ENCODE peak calls at places on chromosome 4, in six cellular contexts. One of them, this sample, is unnamed.

GRCh38 chr4:93748943-93749342 is 79.6 kb upstream of the ATOH1 start:
- DNase-seq in GDM1: no peak
- DNase-seq in activated B cell treated with CpG ODN at 0.5 μM for 24 hours: no peak
- DNase-seq in skeletal muscle cell: no peak
- DNase-seq in mesothelial cell of epicardium: no peak
- DNase-seq in GM23248: no peak
- DNase-seq in this sample: no peak

GRCh38 chr4:151488968-151489367 is 80.0 kb downstream of the FHIP1A start:
- DNase-seq in mesothelial cell of epicardium: no peak
- DNase-seq in GM23248: no peak
- DNase-seq in GDM1: no peak
- DNase-seq in skeletal muscle cell: no peak
- DNase-seq in activated B cell treated with CpG ODN at 0.5 μM for 24 hours: no peak
- DNase-seq in this sample: no peak

GRCh38 chr4:17238633-17239032 is 273.3 kb downstream of the QDPR start:
- DNase-seq in GM23248: no peak
- DNase-seq in GDM1: no peak
- DNase-seq in skeletal muscle cell: no peak
- DNase-seq in activated B cell treated with CpG ODN at 0.5 μM for 24 hours: no peak
- DNase-seq in mesothelial cell of epicardium: no peak
- DNase-seq in this sample: no peak

GRCh38 chr4:140637836-140638235 is 69.1 kb upstream of the UCP1 start:
- DNase-seq in mesothelial cell of epicardium: no peak
- DNase-seq in GDM1: peak
- DNase-seq in skeletal muscle cell: no peak
- DNase-seq in GM23248: peak
- DNase-seq in activated B cell treated with CpG ODN at 0.5 μM for 24 hours: no peak
- DNase-seq in this sample: peak

GRCh38 chr4:99300934-99301333 is 10.1 kb upstream of the ADH1A start:
- DNase-seq in GM23248: peak
- DNase-seq in mesothelial cell of epicardium: peak
- DNase-seq in GDM1: no peak
- DNase-seq in skeletal muscle cell: peak
- DNase-seq in activated B cell treated with CpG ODN at 0.5 μM for 24 hours: no peak
- DNase-seq in this sample: peak

GRCh38 chr4:184317234-184317918 is 99.7 kb upstream of the ENPP6 start:
- DNase-seq in GDM1: no peak
- DNase-seq in GM23248: no peak
- DNase-seq in activated B cell treated with CpG ODN at 0.5 μM for 24 hours: no peak
- DNase-seq in skeletal muscle cell: no peak
- DNase-seq in mesothelial cell of epicardium: no peak
- DNase-seq in this sample: no peak

GRCh38 chr4:184476660-184477059 is 2.3 kb upstream of the IRF2 start:
- DNase-seq in GDM1: no peak
- DNase-seq in skeletal muscle cell: no peak
- DNase-seq in mesothelial cell of epicardium: no peak
- DNase-seq in activated B cell treated with CpG ODN at 0.5 μM for 24 hours: no peak
- DNase-seq in GM23248: no peak
- DNase-seq in this sample: no peak

GRCh38 chr4:121936101-121936500 is 15.8 kb downstream of the TRPC3 start:
- DNase-seq in GDM1: no peak
- DNase-seq in activated B cell treated with CpG ODN at 0.5 μM for 24 hours: no peak
- DNase-seq in mesothelial cell of epicardium: no peak
- DNase-seq in skeletal muscle cell: no peak
- DNase-seq in GM23248: no peak
- DNase-seq in this sample: peak

GRCh38 chr4:166202991-166203390 is 330.0 kb downstream of the TLL1 start:
- DNase-seq in skeletal muscle cell: no peak
- DNase-seq in GDM1: no peak
- DNase-seq in mesothelial cell of epicardium: no peak
- DNase-seq in activated B cell treated with CpG ODN at 0.5 μM for 24 hours: no peak
- DNase-seq in GM23248: no peak
- DNase-seq in this sample: no peak

GRCh38 chr4:4995103-4995761 is 24.0 kb downstream of the CYTL1 start:
- DNase-seq in activated B cell treated with CpG ODN at 0.5 μM for 24 hours: peak
- DNase-seq in skeletal muscle cell: no peak
- DNase-seq in GM23248: peak
- DNase-seq in mesothelial cell of epicardium: no peak
- DNase-seq in GDM1: peak
- DNase-seq in this sample: peak

GRCh38 chr4:111519683-111520082 is 625.6 kb upstream of the FAM241A start:
- DNase-seq in GM23248: no peak
- DNase-seq in GDM1: no peak
- DNase-seq in skeletal muscle cell: no peak
- DNase-seq in mesothelial cell of epicardium: no peak
- DNase-seq in activated B cell treated with CpG ODN at 0.5 μM for 24 hours: no peak
- DNase-seq in this sample: no peak

GRCh38 chr4:146224331-146224966 is 10.1 kb downstream of the REELD1 start:
- DNase-seq in skeletal muscle cell: no peak
- DNase-seq in GM23248: peak
- DNase-seq in GDM1: no peak
- DNase-seq in activated B cell treated with CpG ODN at 0.5 μM for 24 hours: no peak
- DNase-seq in mesothelial cell of epicardium: no peak
- DNase-seq in this sample: no peak

GRCh38 chr4:172543249-172543648 is 625.4 kb upstream of the GALNT7 start:
- DNase-seq in GDM1: no peak
- DNase-seq in skeletal muscle cell: no peak
- DNase-seq in mesothelial cell of epicardium: no peak
- DNase-seq in GM23248: no peak
- DNase-seq in activated B cell treated with CpG ODN at 0.5 μM for 24 hours: no peak
- DNase-seq in this sample: no peak

GRCh38 chr4:61994036-61994435 is 793.9 kb downstream of the ADGRL3 start:
- DNase-seq in mesothelial cell of epicardium: no peak
- DNase-seq in activated B cell treated with CpG ODN at 0.5 μM for 24 hours: no peak
- DNase-seq in GDM1: no peak
- DNase-seq in GM23248: no peak
- DNase-seq in skeletal muscle cell: no peak
- DNase-seq in this sample: no peak

GRCh38 chr4:112063260-112063659 is 82.0 kb upstream of the FAM241A start:
- DNase-seq in GDM1: no peak
- DNase-seq in activated B cell treated with CpG ODN at 0.5 μM for 24 hours: no peak
- DNase-seq in skeletal muscle cell: no peak
- DNase-seq in GM23248: peak
- DNase-seq in mesothelial cell of epicardium: no peak
- DNase-seq in this sample: no peak

GRCh38 chr4:79367111-79367510 is 40.9 kb downstream of the GK2 start:
- DNase-seq in GDM1: no peak
- DNase-seq in GM23248: no peak
- DNase-seq in skeletal muscle cell: no peak
- DNase-seq in mesothelial cell of epicardium: no peak
- DNase-seq in activated B cell treated with CpG ODN at 0.5 μM for 24 hours: no peak
- DNase-seq in this sample: no peak

GRCh38 chr4:8284391-8284790 is 14.8 kb downstream of the HTRA3 start:
- DNase-seq in GDM1: no peak
- DNase-seq in activated B cell treated with CpG ODN at 0.5 μM for 24 hours: no peak
- DNase-seq in mesothelial cell of epicardium: no peak
- DNase-seq in GM23248: no peak
- DNase-seq in skeletal muscle cell: no peak
- DNase-seq in this sample: no peak

GRCh38 chr4:1563241-1563640 is 120.9 kb downstream of the FAM53A start:
- DNase-seq in skeletal muscle cell: no peak
- DNase-seq in GM23248: no peak
- DNase-seq in activated B cell treated with CpG ODN at 0.5 μM for 24 hours: no peak
- DNase-seq in GDM1: no peak
- DNase-seq in mesothelial cell of epicardium: no peak
- DNase-seq in this sample: no peak

GRCh38 chr4:2248821-2249261 is 6.9 kb upstream of the HAUS3 start:
- DNase-seq in GM23248: no peak
- DNase-seq in GDM1: no peak
- DNase-seq in activated B cell treated with CpG ODN at 0.5 μM for 24 hours: peak
- DNase-seq in mesothelial cell of epicardium: peak
- DNase-seq in skeletal muscle cell: no peak
- DNase-seq in this sample: no peak

GRCh38 chr4:189021831-189022230 is 882.6 kb downstream of the TRIML1 start:
- DNase-seq in GM23248: peak
- DNase-seq in GDM1: no peak
- DNase-seq in activated B cell treated with CpG ODN at 0.5 μM for 24 hours: no peak
- DNase-seq in mesothelial cell of epicardium: no peak
- DNase-seq in skeletal muscle cell: peak
- DNase-seq in this sample: peak

GRCh38 chr4:2793920-2794706 is 1.2 kb downstream of the SH3BP2 start:
- DNase-seq in skeletal muscle cell: no peak
- DNase-seq in GDM1: no peak
- DNase-seq in mesothelial cell of epicardium: no peak
- DNase-seq in GM23248: peak
- DNase-seq in activated B cell treated with CpG ODN at 0.5 μM for 24 hours: no peak
- DNase-seq in this sample: peak

GRCh38 chr4:180923476-180923875 is 1319.7 kb upstream of the TENM3 start:
- DNase-seq in mesothelial cell of epicardium: no peak
- DNase-seq in GDM1: no peak
- DNase-seq in activated B cell treated with CpG ODN at 0.5 μM for 24 hours: no peak
- DNase-seq in skeletal muscle cell: peak
- DNase-seq in GM23248: peak
- DNase-seq in this sample: peak

GRCh38 chr4:159105063-159105414 is 2.2 kb downstream of the RAPGEF2 start:
- DNase-seq in activated B cell treated with CpG ODN at 0.5 μM for 24 hours: no peak
- DNase-seq in skeletal muscle cell: peak
- DNase-seq in mesothelial cell of epicardium: no peak
- DNase-seq in GM23248: peak
- DNase-seq in GDM1: no peak
- DNase-seq in this sample: peak

GRCh38 chr4:186942745-186943606 is 219.3 kb upstream of the FAT1 start:
- DNase-seq in skeletal muscle cell: no peak
- DNase-seq in mesothelial cell of epicardium: no peak
- DNase-seq in GDM1: no peak
- DNase-seq in activated B cell treated with CpG ODN at 0.5 μM for 24 hours: no peak
- DNase-seq in GM23248: peak
- DNase-seq in this sample: peak

GRCh38 chr4:8919651-8920288 is 48.1 kb upstream of the HMX1 start:
- DNase-seq in mesothelial cell of epicardium: no peak
- DNase-seq in GDM1: no peak
- DNase-seq in activated B cell treated with CpG ODN at 0.5 μM for 24 hours: no peak
- DNase-seq in skeletal muscle cell: no peak
- DNase-seq in GM23248: no peak
- DNase-seq in this sample: no peak

GRCh38 chr4:114599231-114600065 is 841 bp downstream of the UGT8 start:
- DNase-seq in activated B cell treated with CpG ODN at 0.5 μM for 24 hours: peak
- DNase-seq in GDM1: no peak
- DNase-seq in skeletal muscle cell: no peak
- DNase-seq in GM23248: peak
- DNase-seq in mesothelial cell of epicardium: no peak
- DNase-seq in this sample: no peak

GRCh38 chr4:185210102-185210981 is 944 bp downstream of the SNX25 start:
- DNase-seq in GDM1: no peak
- DNase-seq in skeletal muscle cell: no peak
- DNase-seq in mesothelial cell of epicardium: no peak
- DNase-seq in GM23248: peak
- DNase-seq in activated B cell treated with CpG ODN at 0.5 μM for 24 hours: peak
- DNase-seq in this sample: peak

GRCh38 chr4:7694256-7694775 is 245.3 kb downstream of the AFAP1 start:
- DNase-seq in activated B cell treated with CpG ODN at 0.5 μM for 24 hours: no peak
- DNase-seq in mesothelial cell of epicardium: no peak
- DNase-seq in skeletal muscle cell: no peak
- DNase-seq in GM23248: no peak
- DNase-seq in GDM1: no peak
- DNase-seq in this sample: no peak

GRCh38 chr4:21380861-21381260 is 567.7 kb downstream of the KCNIP4 start:
- DNase-seq in skeletal muscle cell: no peak
- DNase-seq in GM23248: no peak
- DNase-seq in activated B cell treated with CpG ODN at 0.5 μM for 24 hours: no peak
- DNase-seq in GDM1: no peak
- DNase-seq in mesothelial cell of epicardium: no peak
- DNase-seq in this sample: no peak

GRCh38 chr4:53005149-53005546 is 143.0 kb downstream of the RASL11B start:
- DNase-seq in GDM1: no peak
- DNase-seq in skeletal muscle cell: no peak
- DNase-seq in activated B cell treated with CpG ODN at 0.5 μM for 24 hours: no peak
- DNase-seq in mesothelial cell of epicardium: no peak
- DNase-seq in GM23248: no peak
- DNase-seq in this sample: no peak

GRCh38 chr4:170420255-170420693 is 330.5 kb upstream of the AADAT start:
- DNase-seq in GDM1: no peak
- DNase-seq in activated B cell treated with CpG ODN at 0.5 μM for 24 hours: no peak
- DNase-seq in skeletal muscle cell: peak
- DNase-seq in mesothelial cell of epicardium: no peak
- DNase-seq in GM23248: peak
- DNase-seq in this sample: no peak

GRCh38 chr4:184922301-184922700 is 96.0 kb upstream of the HELT start:
- DNase-seq in activated B cell treated with CpG ODN at 0.5 μM for 24 hours: no peak
- DNase-seq in GDM1: no peak
- DNase-seq in mesothelial cell of epicardium: no peak
- DNase-seq in skeletal muscle cell: no peak
- DNase-seq in GM23248: no peak
- DNase-seq in this sample: no peak

GRCh38 chr4:14254806-14255445 is 627.4 kb upstream of the BOD1L1 start:
- DNase-seq in GDM1: no peak
- DNase-seq in skeletal muscle cell: no peak
- DNase-seq in activated B cell treated with CpG ODN at 0.5 μM for 24 hours: no peak
- DNase-seq in mesothelial cell of epicardium: no peak
- DNase-seq in GM23248: no peak
- DNase-seq in this sample: no peak

GRCh38 chr4:101217353-101218031 is 129.8 kb downstream of the PPP3CA start:
- DNase-seq in activated B cell treated with CpG ODN at 0.5 μM for 24 hours: no peak
- DNase-seq in skeletal muscle cell: no peak
- DNase-seq in GM23248: peak
- DNase-seq in GDM1: no peak
- DNase-seq in mesothelial cell of epicardium: no peak
- DNase-seq in this sample: peak

GRCh38 chr4:101230806-101231426 is 116.4 kb downstream of the PPP3CA start:
- DNase-seq in GM23248: peak
- DNase-seq in activated B cell treated with CpG ODN at 0.5 μM for 24 hours: no peak
- DNase-seq in mesothelial cell of epicardium: no peak
- DNase-seq in GDM1: no peak
- DNase-seq in skeletal muscle cell: no peak
- DNase-seq in this sample: peak

This sample was measured in EH.